ENCODE peak calls at places on chromosomes 13 and 19, in seven cellular contexts. One of them, this sample, is unnamed. For H3K4me1, the result is how much of the 10 kb centered on the place peaks cover.

GRCh38 chr13:67138937-67139336 is 91.2 kb downstream of the PCDH9 start:
- DNase-seq in transverse colon: no peak
- DNase-seq in Peyer's patch: no peak
- DNase-seq in A549: no peak
- DNase-seq in heart left ventricle: no peak
- DNase-seq in testis: no peak
- DNase-seq in stomach: no peak
- DNase-seq in this sample: no peak

GRCh38 chr13:113119822-113120189 is 2.8 kb upstream of the F10 start:
- DNase-seq in testis: no peak
- DNase-seq in transverse colon: no peak
- DNase-seq in stomach: peak
- DNase-seq in Peyer's patch: no peak
- DNase-seq in A549: no peak
- DNase-seq in heart left ventricle: no peak
- DNase-seq in this sample: no peak

GRCh38 chr13:68185767-68186166 is 955.6 kb upstream of the PCDH9 start:
- DNase-seq in stomach: no peak
- DNase-seq in transverse colon: no peak
- DNase-seq in testis: no peak
- DNase-seq in Peyer's patch: no peak
- DNase-seq in heart left ventricle: no peak
- DNase-seq in A549: no peak
- DNase-seq in this sample: no peak

GRCh38 chr19:52020506-52020905 is 7.7 kb downstream of the ZNF614 start:
- DNase-seq in heart left ventricle: no peak
- DNase-seq in Peyer's patch: no peak
- DNase-seq in stomach: no peak
- DNase-seq in A549: no peak
- DNase-seq in testis: no peak
- DNase-seq in transverse colon: no peak
- DNase-seq in this sample: no peak

GRCh38 chr13:113965968-113966884 is 7.7 kb downstream of the C13orf46 start:
- DNase-seq in A549: no peak
- DNase-seq in Peyer's patch: no peak
- DNase-seq in transverse colon: no peak
- DNase-seq in heart left ventricle: no peak
- DNase-seq in testis: no peak
- DNase-seq in stomach: no peak
- DNase-seq in this sample: no peak

GRCh38 chr13:45325806-45326205 is 15.2 kb downstream of the TPT1 start:
- DNase-seq in stomach: no peak
- DNase-seq in testis: peak
- DNase-seq in heart left ventricle: peak
- DNase-seq in Peyer's patch: no peak
- DNase-seq in transverse colon: no peak
- DNase-seq in A549: no peak
- DNase-seq in this sample: no peak

GRCh38 chr13:65584126-65584525 is 1646.0 kb downstream of the PCDH9 start:
- DNase-seq in Peyer's patch: no peak
- DNase-seq in stomach: no peak
- DNase-seq in testis: no peak
- DNase-seq in transverse colon: no peak
- DNase-seq in heart left ventricle: no peak
- DNase-seq in A549: no peak
- DNase-seq in this sample: no peak

GRCh38 chr13:77222000-77222690 is 104.7 kb downstream of the MYCBP2 start:
- DNase-seq in stomach: no peak
- DNase-seq in heart left ventricle: no peak
- DNase-seq in Peyer's patch: no peak
- DNase-seq in transverse colon: no peak
- DNase-seq in A549: no peak
- DNase-seq in testis: no peak
- DNase-seq in this sample: no peak

GRCh38 chr13:71867101-71867814 is at the start of gene DACH1:
- DNase-seq in heart left ventricle: peak
- DNase-seq in transverse colon: peak
- DNase-seq in Peyer's patch: no peak
- DNase-seq in testis: peak
- DNase-seq in stomach: peak
- DNase-seq in A549: no peak
- DNase-seq in this sample: peak

GRCh38 chr19:6233051-6233826 is 46.5 kb downstream of the MLLT1 start:
- DNase-seq in A549: no peak
- DNase-seq in testis: no peak
- DNase-seq in heart left ventricle: peak
- DNase-seq in transverse colon: no peak
- DNase-seq in Peyer's patch: no peak
- DNase-seq in stomach: peak
- DNase-seq in this sample: no peak

GRCh38 chr13:39531646-39532045 is 71.3 kb downstream of the LHFPL6 start:
- DNase-seq in A549: no peak
- DNase-seq in Peyer's patch: no peak
- DNase-seq in heart left ventricle: no peak
- DNase-seq in stomach: no peak
- DNase-seq in testis: no peak
- DNase-seq in transverse colon: no peak
- DNase-seq in this sample: no peak

GRCh38 chr19:41144403-41144802 is 30.2 kb downstream of the CYP2F1 start:
- DNase-seq in Peyer's patch: peak
- DNase-seq in A549: peak
- DNase-seq in transverse colon: peak
- DNase-seq in testis: peak
- DNase-seq in heart left ventricle: peak
- DNase-seq in stomach: peak
- DNase-seq in this sample: peak

GRCh38 chr13:41802033-41802683 is 158.8 kb downstream of the VWA8 start:
- DNase-seq in Peyer's patch: no peak
- DNase-seq in heart left ventricle: no peak
- DNase-seq in transverse colon: no peak
- DNase-seq in testis: no peak
- DNase-seq in stomach: no peak
- DNase-seq in A549: no peak
- DNase-seq in this sample: no peak

GRCh38 chr13:42369071-42369795 is 97.3 kb downstream of the AKAP11 start:
- DNase-seq in testis: no peak
- DNase-seq in transverse colon: no peak
- DNase-seq in A549: no peak
- DNase-seq in Peyer's patch: no peak
- DNase-seq in stomach: no peak
- DNase-seq in heart left ventricle: no peak
- DNase-seq in this sample: no peak

GRCh38 chr13:58953638-58954037 is 1210.1 kb downstream of the DIAPH3 start:
- DNase-seq in stomach: no peak
- DNase-seq in heart left ventricle: no peak
- DNase-seq in testis: no peak
- DNase-seq in A549: no peak
- DNase-seq in Peyer's patch: no peak
- DNase-seq in transverse colon: no peak
- DNase-seq in this sample: no peak

GRCh38 chr13:77696863-77697207 is 652 bp upstream of the SLAIN1 start:
- DNase-seq in transverse colon: no peak
- DNase-seq in stomach: no peak
- DNase-seq in testis: no peak
- DNase-seq in Peyer's patch: no peak
- DNase-seq in heart left ventricle: no peak
- DNase-seq in A549: no peak
- DNase-seq in this sample: no peak

GRCh38 chr13:39588384-39588783 is 14.6 kb downstream of the LHFPL6 start:
- DNase-seq in testis: no peak
- DNase-seq in transverse colon: no peak
- DNase-seq in Peyer's patch: no peak
- DNase-seq in heart left ventricle: no peak
- DNase-seq in A549: no peak
- DNase-seq in stomach: no peak
- DNase-seq in this sample: no peak

GRCh38 chr19:49407079-49407478 is 16.2 kb downstream of the PTH2 start:
- DNase-seq in Peyer's patch: no peak
- DNase-seq in transverse colon: no peak
- DNase-seq in stomach: no peak
- DNase-seq in A549: no peak
- DNase-seq in testis: no peak
- DNase-seq in heart left ventricle: no peak
- DNase-seq in this sample: no peak

DNA sequence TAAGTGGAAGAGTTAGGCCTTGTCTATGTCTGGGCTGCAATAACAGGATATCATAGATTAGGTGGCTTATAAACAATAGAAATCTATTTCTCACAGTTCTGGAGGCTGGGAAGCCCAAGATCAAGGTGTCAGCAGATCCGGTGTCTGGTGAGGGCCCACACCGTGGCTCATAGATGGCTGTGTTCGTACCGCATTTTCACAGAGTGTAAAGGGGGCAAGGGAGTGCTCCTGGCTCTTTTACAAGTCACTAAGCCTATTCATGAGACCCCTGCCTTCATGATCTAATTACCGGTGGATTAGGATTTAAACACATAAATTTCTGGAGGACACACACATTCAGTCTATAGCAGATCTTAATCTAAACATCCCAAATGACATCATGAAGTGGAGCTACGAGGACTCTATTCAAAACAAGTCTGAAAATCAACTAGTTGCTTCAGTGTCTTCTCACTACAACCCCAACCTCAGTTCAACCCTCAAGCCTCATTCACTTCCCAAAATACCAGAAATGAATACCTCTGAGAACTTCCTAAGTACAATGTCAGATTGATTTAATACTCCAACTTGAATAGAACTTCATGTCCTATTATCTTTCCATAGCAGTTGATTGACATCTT is 23.5 kb downstream of the ENOX1 start:
- DNase-seq in transverse colon: no peak
- DNase-seq in heart left ventricle: no peak
- DNase-seq in stomach: no peak
- DNase-seq in Peyer's patch: no peak
- DNase-seq in A549: no peak
- DNase-seq in testis: no peak
- DNase-seq in this sample: no peak
- H3K4me1 ChIP-seq in transverse colon: under half
- H3K4me1 ChIP-seq in heart left ventricle: under half
- H3K4me1 ChIP-seq in stomach: under half
- H3K4me1 ChIP-seq in Peyer's patch: under half
- H3K4me1 ChIP-seq in A549: under half
- H3K4me1 ChIP-seq in testis: under half
- H3K4me1 ChIP-seq in this sample: under half

GRCh38 chr13:51359352-51359751 is 19.9 kb downstream of the SERPINE3 start:
- DNase-seq in Peyer's patch: no peak
- DNase-seq in stomach: no peak
- DNase-seq in testis: no peak
- DNase-seq in heart left ventricle: no peak
- DNase-seq in A549: no peak
- DNase-seq in transverse colon: no peak
- DNase-seq in this sample: no peak
- TF ChIP-seq POLR2A in Peyer's patch: no peak
- TF ChIP-seq POLR2A in stomach: no peak
- TF ChIP-seq POLR2A in testis: no peak
- TF ChIP-seq POLR2A in heart left ventricle: no peak
- TF ChIP-seq POLR2A in A549: no peak
- TF ChIP-seq POLR2A in transverse colon: no peak
- TF ChIP-seq POLR2A in this sample: no peak

GRCh38 chr19:14407889-14408640 is 11.1 kb downstream of the DDX39A start:
- DNase-seq in transverse colon: peak
- DNase-seq in testis: no peak
- DNase-seq in stomach: peak
- DNase-seq in heart left ventricle: no peak
- DNase-seq in A549: no peak
- DNase-seq in Peyer's patch: no peak
- DNase-seq in this sample: no peak

GRCh38 chr19:14404322-14404721 is 14.8 kb downstream of the DDX39A start:
- DNase-seq in stomach: no peak
- DNase-seq in Peyer's patch: no peak
- DNase-seq in testis: no peak
- DNase-seq in A549: no peak
- DNase-seq in transverse colon: no peak
- DNase-seq in heart left ventricle: no peak
- DNase-seq in this sample: no peak

GRCh38 chr19:14406645-14407331 is 12.4 kb downstream of the DDX39A start:
- DNase-seq in Peyer's patch: no peak
- DNase-seq in heart left ventricle: no peak
- DNase-seq in stomach: no peak
- DNase-seq in transverse colon: no peak
- DNase-seq in testis: no peak
- DNase-seq in A549: no peak
- DNase-seq in this sample: no peak

GRCh38 chr19:14405380-14405757 is 13.8 kb downstream of the DDX39A start:
- DNase-seq in stomach: no peak
- DNase-seq in Peyer's patch: no peak
- DNase-seq in transverse colon: no peak
- DNase-seq in heart left ventricle: no peak
- DNase-seq in A549: no peak
- DNase-seq in testis: no peak
- DNase-seq in this sample: no peak

GRCh38 chr19:14405758-14406644 is 13.1 kb downstream of the DDX39A start:
- DNase-seq in testis: peak
- DNase-seq in A549: peak
- DNase-seq in heart left ventricle: peak
- DNase-seq in transverse colon: peak
- DNase-seq in stomach: peak
- DNase-seq in Peyer's patch: peak
- DNase-seq in this sample: no peak
- H3K27ac ChIP-seq in testis: peak
- H3K27ac ChIP-seq in A549: no peak
- H3K27ac ChIP-seq in heart left ventricle: peak
- H3K27ac ChIP-seq in transverse colon: peak
- H3K27ac ChIP-seq in stomach: peak
- H3K27ac ChIP-seq in Peyer's patch: peak
- H3K27ac ChIP-seq in this sample: peak

DNA sequence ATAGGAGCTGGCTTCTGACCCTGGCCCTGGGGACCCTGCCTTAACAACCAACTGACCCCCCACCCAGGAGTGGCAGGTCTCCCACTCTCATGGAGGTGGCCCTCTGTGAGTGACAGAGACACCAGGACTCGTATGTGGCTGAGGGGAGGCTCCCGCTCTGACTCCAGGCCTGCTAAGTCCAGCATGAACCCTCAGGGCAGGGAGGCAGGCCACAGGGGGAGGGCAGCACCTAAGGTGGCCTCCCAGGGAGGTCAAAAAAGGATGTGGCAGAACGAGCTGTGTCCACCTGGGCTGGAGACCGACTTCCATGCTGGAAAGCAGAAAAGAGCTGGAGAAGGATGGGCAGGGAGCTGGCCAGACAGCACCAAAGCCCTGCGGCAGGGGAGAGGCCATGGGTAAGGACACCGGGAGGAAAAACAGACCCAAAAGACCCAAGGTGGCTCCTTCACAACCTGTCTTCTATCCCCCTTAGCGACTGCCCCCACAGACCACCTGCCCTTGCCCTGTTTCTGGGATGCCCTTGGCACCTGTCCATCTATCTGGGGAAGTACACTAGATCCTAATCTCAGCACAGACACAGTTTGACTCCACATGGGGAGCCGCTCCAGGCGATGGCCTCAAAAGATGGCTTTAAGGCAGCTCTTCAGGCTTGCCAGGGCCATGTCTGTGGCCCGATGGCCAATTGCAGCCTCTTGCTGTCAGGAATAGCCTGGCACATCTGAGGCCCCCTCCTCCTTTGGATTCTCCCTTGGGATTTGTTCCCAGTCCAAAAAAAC is 10.5 kb upstream of the SLC35E1 start:
- DNase-seq in transverse colon: no peak
- DNase-seq in heart left ventricle: no peak
- DNase-seq in Peyer's patch: no peak
- DNase-seq in A549: no peak
- DNase-seq in testis: no peak
- DNase-seq in stomach: no peak
- DNase-seq in this sample: no peak
- H3K4me1 ChIP-seq in transverse colon: under half
- H3K4me1 ChIP-seq in heart left ventricle: under half
- H3K4me1 ChIP-seq in Peyer's patch: half or more
- H3K4me1 ChIP-seq in A549: under half
- H3K4me1 ChIP-seq in testis: half or more
- H3K4me1 ChIP-seq in stomach: under half
- H3K4me1 ChIP-seq in this sample: half or more